ENCODE peak calls at places on chromosomes 3 and 15, in ten cellular contexts. K is NCI-H187; G is germinal center; Z is stimulated activated CD4-positive, alpha-beta T cell treated with anti-CD3 and anti-CD28 coated beads, Interleukin-4, amount 100 ng/mL, for 48 hours; U is endothelial cell; I is neuronal stem cell; H is activated CD8-positive, alpha-beta memory T cell treated with anti-CD3 and anti-CD28 coated beads, Interleukin-2, amount 50 U/mL, for 48 hours; T is pancreas; D is AG08396; X is foreskin fibroblast. Y is an unnamed sample.

GRCh38 chr15:63043391-63044076 is 987 bp downstream of the TPM1 start:
- DNase-seq in D (no peak), H (peak), K (no peak), G (peak), X (no peak), U (peak), Z (no peak), I (no peak), T (peak), Y (peak)

GRCh38 chr3:46091046-46091445 is 63.8 kb upstream of the XCR1 start:
- DNase-seq in I (no peak), X (no peak), Z (no peak), D (no peak), T (no peak), K (no peak), G (no peak), U (no peak), H (no peak), Y (no peak)

GRCh38 chr15:97502038-97502437 is 458.5 kb upstream of the ARRDC4 start:
- DNase-seq in X (no peak), Z (no peak), K (no peak), D (no peak), G (no peak), T (no peak), H (no peak), I (no peak), U (no peak), Y (no peak)

GRCh38 chr3:71693641-71694040 is 31.6 kb downstream of the EIF4E3 start:
- DNase-seq in G (no peak), D (no peak), U (no peak), K (no peak), H (no peak), Z (no peak), I (no peak), X (no peak), T (no peak), Y (no peak)

GRCh38 chr15:63379492-63380150 is 2.0 kb downstream of the CA12 start:
- DNase-seq in X (peak), H (no peak), Z (no peak), D (no peak), T (no peak), I (no peak), K (no peak), U (no peak), G (no peak), Y (no peak)

GRCh38 chr3:58349792-58350626 is 17.3 kb downstream of the PXK start:
- DNase-seq in T (no peak), Z (no peak), U (no peak), I (no peak), D (no peak), K (no peak), X (no peak), G (peak), H (peak), Y (no peak)

GRCh38 chr15:92165001-92165346 is 228.7 kb upstream of the ST8SIA2 start:
- DNase-seq in X (no peak), G (no peak), I (no peak), Z (no peak), H (no peak), D (no peak), U (no peak), K (no peak), T (no peak), Y (no peak)

GRCh38 chr15:49212897-49213296 is 42.9 kb downstream of the GALK2 start:
- DNase-seq in I (no peak), H (no peak), Z (no peak), G (no peak), T (no peak), U (no peak), K (no peak), X (no peak), D (no peak), Y (no peak)

GRCh38 chr15:89197503-89197971 is 23.8 kb downstream of the RLBP1 start:
- DNase-seq in H (peak), D (no peak), K (no peak), I (peak), U (peak), Z (peak), T (no peak), G (no peak), X (no peak), Y (no peak)

GRCh38 chr15:42285042-42285441 is 11.8 kb upstream of the TMEM87A start:
- DNase-seq in H (no peak), G (no peak), D (no peak), K (no peak), U (no peak), Z (no peak), T (no peak), X (peak), I (no peak), Y (no peak)

GRCh38 chr15:101028772-101029438 is 109.7 kb downstream of the LRRK1 start:
- DNase-seq in U (no peak), I (no peak), H (peak), G (no peak), T (no peak), Z (no peak), X (no peak), D (no peak), K (no peak), Y (no peak)

Y was measured in effector memory CD8-positive, alpha-beta T cell.